ENCODE peak calls at places on chromosomes 16 and 17, in seven cellular contexts. L is IMR-90; X is tibial artery; K is Peyer's patch; W is BE2C; I is CD8-positive, alpha-beta T cell; A is DND-41. U is an unnamed sample.

GRCh38 chr16:28925386-28926228 is 569 bp upstream of the RABEP2 start:
- DNase-seq in L (peak), X (peak), K (peak), W (peak), I (peak), A (peak), U (peak)

GRCh38 chr17:53823341-53824050 is 769 bp downstream of the KIF2B start:
- DNase-seq in L (no peak), X (no peak), K (no peak), W (no peak), I (no peak), A (no peak), U (no peak)

GRCh38 chr17:47733047-47733413 is at the start of gene TBX21:
- DNase-seq in L (no peak), X (peak), K (peak), W (peak), I (peak), A (peak), U (peak)

GRCh38 chr17:74493381-74493833 is 27.0 kb downstream of the CD300A start:
- DNase-seq in L (peak), X (peak), K (peak), W (peak), I (peak), A (peak), U (peak)

GRCh38 chr16:28492511-28492910 is 637 bp upstream of the CLN3 start:
- DNase-seq in L (no peak), X (no peak), K (no peak), W (no peak), I (no peak), A (peak), U (no peak)

GRCh38 chr17:83005639-83006038 is 73.8 kb upstream of the METRNL start:
- DNase-seq in L (no peak), X (no peak), K (no peak), W (no peak), I (no peak), A (no peak), U (no peak)

GRCh38 chr17:49822829-49823228 is 25.0 kb downstream of the TAC4 start:
- DNase-seq in L (peak), X (peak), K (peak), W (no peak), I (no peak), A (no peak), U (no peak)

GRCh38 chr17:44360826-44361225 is 2.8 kb downstream of the FAM171A2 start:
- DNase-seq in L (peak), X (no peak), K (no peak), W (no peak), I (no peak), A (no peak), U (peak)

GRCh38 chr17:216625-217024 is 35.2 kb upstream of the DOC2B start:
- DNase-seq in L (no peak), X (no peak), K (no peak), W (no peak), I (no peak), A (no peak), U (no peak)

DNA sequence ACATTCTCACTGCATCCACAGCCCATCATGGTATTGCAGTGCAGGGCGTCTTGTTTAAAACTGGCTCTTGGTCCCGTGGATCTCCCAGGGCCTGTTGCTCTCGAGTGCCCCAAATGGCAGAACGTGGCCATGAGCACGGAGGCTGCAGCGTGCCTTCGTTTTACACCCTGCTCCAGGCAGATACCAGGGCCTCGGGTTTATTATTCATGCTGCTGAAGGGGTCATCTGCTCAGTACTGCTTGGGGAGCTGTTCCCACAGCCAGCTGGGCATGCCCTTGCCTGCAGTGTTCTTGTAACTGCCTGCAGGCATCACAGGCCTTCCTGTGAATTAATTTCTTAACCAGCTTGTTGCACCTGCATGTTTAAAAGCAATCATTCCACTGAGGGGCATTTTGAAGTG is 129.7 kb upstream of the CHMP6 start:
- DNase-seq in L (peak), X (no peak), K (no peak), W (peak), I (peak), A (no peak), U (peak)
- TF ChIP-seq CTCF in L (peak), X (peak), K (no peak), W (peak), I (peak), A (no peak), U (peak)

GRCh38 chr17:31248986-31249385 is 48.1 kb downstream of the OMG start:
- DNase-seq in L (peak), X (no peak), K (no peak), W (no peak), I (no peak), A (no peak), U (peak)
- H3K4me3 ChIP-seq in L (no peak), X (no peak), K (no peak), W (no peak), I (no peak), A (no peak), U (no peak)

GRCh38 chr16:51624083-51624775 is 473.2 kb upstream of the SALL1 start:
- DNase-seq in L (no peak), X (no peak), K (no peak), W (no peak), I (no peak), A (no peak), U (no peak)

GRCh38 chr16:51630051-51630450 is 479.0 kb upstream of the SALL1 start:
- DNase-seq in L (no peak), X (no peak), K (no peak), W (no peak), I (no peak), A (no peak), U (no peak)

DNA sequence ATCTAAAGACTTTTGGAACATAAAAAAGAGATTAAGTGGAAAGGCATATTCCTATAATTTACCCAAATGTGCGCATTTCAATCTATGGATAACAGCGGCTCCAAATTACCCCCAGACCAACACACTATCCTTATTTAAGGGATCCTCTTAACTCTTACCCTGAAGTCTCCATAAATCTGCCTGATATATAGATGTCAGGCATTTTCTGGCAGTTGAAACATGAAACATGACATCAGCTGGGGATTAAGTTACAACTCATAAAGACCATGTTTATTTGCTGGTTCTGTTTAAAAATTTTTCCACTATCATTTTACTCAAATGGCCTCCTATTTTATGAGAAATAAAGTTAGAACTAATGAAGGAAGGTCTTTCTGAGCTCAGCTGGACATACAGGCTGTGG is 478.5 kb upstream of the SALL1 start:
- DNase-seq in L (no peak), X (no peak), K (no peak), W (no peak), I (no peak), A (no peak), U (no peak)
- TF ChIP-seq CTCF in L (no peak), X (no peak), K (no peak), W (no peak), I (no peak), A (no peak), U (no peak)

GRCh38 chr16:1022466-1022865 is 40.9 kb downstream of the SOX8 start:
- DNase-seq in L (no peak), X (no peak), K (no peak), W (no peak), I (no peak), A (no peak), U (no peak)
- H3K4me3 ChIP-seq in L (no peak), X (no peak), K (no peak), W (no peak), I (no peak), A (no peak), U (no peak)

DNA sequence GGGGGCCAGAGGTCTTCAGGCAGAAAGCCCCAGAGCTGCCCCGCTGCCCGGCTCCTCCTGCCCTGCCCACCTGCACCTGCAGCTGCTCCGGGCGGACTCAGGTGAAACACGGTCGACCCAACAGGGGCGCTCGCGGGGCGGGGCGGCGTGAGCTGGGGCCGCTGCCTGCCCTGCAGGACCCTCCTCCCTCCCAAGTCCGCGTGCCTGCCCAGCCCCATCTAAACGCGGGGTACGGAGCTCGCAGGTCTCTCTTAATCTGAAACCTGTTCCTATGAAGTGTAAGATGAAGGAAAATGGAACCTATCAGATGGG is 28.1 kb downstream of the GNPTG start:
- DNase-seq in L (no peak), X (no peak), K (no peak), W (no peak), I (no peak), A (no peak), U (no peak)
- TF ChIP-seq CTCF in L (no peak), X (no peak), K (no peak), W (no peak), I (no peak), A (no peak), U (no peak)

GRCh38 chr17:39706383-39706782 is 6.5 kb downstream of the ERBB2 start:
- DNase-seq in L (no peak), X (no peak), K (no peak), W (no peak), I (no peak), A (no peak), U (no peak)

GRCh38 chr17:39706921-39707337 is 7.1 kb downstream of the ERBB2 start:
- DNase-seq in L (no peak), X (no peak), K (no peak), W (no peak), I (peak), A (no peak), U (no peak)

GRCh38 chr17:39711851-39712250 is 12.0 kb downstream of the ERBB2 start:
- DNase-seq in L (no peak), X (no peak), K (no peak), W (no peak), I (no peak), A (no peak), U (no peak)

GRCh38 chr17:39709998-39710964 is 10.4 kb downstream of the ERBB2 start:
- DNase-seq in L (no peak), X (no peak), K (no peak), W (no peak), I (no peak), A (no peak), U (no peak)

GRCh38 chr17:39709319-39709997 is 9.6 kb downstream of the ERBB2 start:
- DNase-seq in L (no peak), X (no peak), K (no peak), W (no peak), I (no peak), A (no peak), U (no peak)
- H3K4me3 ChIP-seq in L (no peak), X (no peak), K (no peak), W (no peak), I (no peak), A (no peak), U (no peak)

GRCh38 chr16:85878875-85879274 is 20.1 kb upstream of the IRF8 start:
- DNase-seq in L (peak), X (no peak), K (peak), W (no peak), I (no peak), A (no peak), U (peak)
- TF ChIP-seq CTCF in L (peak), X (no peak), K (no peak), W (no peak), I (no peak), A (no peak), U (peak)